ENCODE peak calls at places on chromosome 22, in seven cellular contexts. M is iris pigment epithelial cell; E is fibroblast of pulmonary artery; A is lower lobe of right lung; Y is lung microvascular endothelial cell; D is stimulated activated CD4-positive, alpha-beta T cell treated with anti-CD3 and anti-CD28 coated beads, Interleukin-15, amount 100 ng/mL, for 1 hour; S is epithelial cell of proximal tubule. U is an unnamed sample.

GRCh38 chr22:43275545-43275981 is 67.6 kb downstream of the SCUBE1 start:
- DNase-seq in S (no peak), D (no peak), A (no peak), E (peak; percentile 72), Y (peak; percentile 81), M (peak; percentile 11), U (no peak)

GRCh38 chr22:28171135-28171534 is 252.1 kb upstream of the PITPNB start:
- DNase-seq in Y (peak; percentile 5), E (peak; percentile 69), D (no peak), M (peak; percentile 12), S (peak; percentile 41), A (no peak), U (no peak)

GRCh38 chr22:50218996-50219727 is 18.4 kb downstream of the SELENOO start:
- DNase-seq in Y (peak; percentile 63), M (peak; percentile 80), A (peak; percentile 90), D (no peak), E (peak; percentile 82), S (no peak), U (peak; percentile 88)

GRCh38 chr22:25030636-25031035 is 78.1 kb downstream of the KIAA1671 start:
- DNase-seq in S (no peak), E (no peak), Y (peak; percentile 23), D (no peak), A (no peak), M (no peak), U (peak; percentile 45)

GRCh38 chr22:20299736-20300136 is 20.1 kb downstream of the DGCR6L start:
- DNase-seq in E (peak; percentile 37), D (no peak), M (peak; percentile 34), S (no peak), Y (peak; percentile 48), A (peak; percentile 68), U (no peak)

GRCh38 chr22:49667236-49667635 is 160.4 kb downstream of the BRD1 start:
- DNase-seq in Y (peak; percentile 58), D (no peak), S (no peak), E (no peak), A (peak; percentile 60), M (no peak), U (no peak)

GRCh38 chr22:33357894-33358440 is 299.8 kb upstream of the SYN3 start:
- DNase-seq in A (no peak), E (no peak), D (no peak), M (no peak), S (no peak), Y (no peak), U (no peak)

GRCh38 chr22:35839811-35840739 is 122.4 kb downstream of the APOL5 start:
- DNase-seq in D (no peak), Y (peak; percentile 98), S (no peak), A (peak; percentile 84), E (peak; percentile 98), M (peak; percentile 98), U (peak; percentile 95)

GRCh38 chr22:41563051-41563711 is 2.4 kb downstream of the CSDC2 start:
- DNase-seq in D (no peak), E (peak; percentile 70), M (peak; percentile 78), S (no peak), Y (peak; percentile 57), A (no peak), U (peak; percentile 76)

GRCh38 chr22:30511903-30512302 is 6.4 kb upstream of the SEC14L4 start:
- DNase-seq in A (no peak), S (no peak), Y (no peak), M (no peak), E (no peak), D (no peak), U (no peak)

GRCh38 chr22:50118557-50119168 is 28.9 kb downstream of the MOV10L1 start:
- DNase-seq in E (peak; percentile 100), S (peak; percentile 18), M (peak; percentile 99), D (no peak), A (no peak), Y (peak; percentile 99), U (peak; percentile 69)

GRCh38 chr22:46549565-46549840 is 12.1 kb upstream of the CELSR1 start:
- DNase-seq in S (no peak), D (no peak), A (peak; percentile 6), M (no peak), E (no peak), Y (no peak), U (no peak)

GRCh38 chr22:38038426-38038825 is 18.8 kb upstream of the PICK1 start:
- DNase-seq in S (no peak), M (no peak), E (no peak), A (no peak), Y (no peak), D (no peak), U (no peak)

GRCh38 chr22:44455963-44456358 is 42.1 kb downstream of the RTL6 start:
- DNase-seq in E (no peak), M (no peak), A (no peak), D (no peak), Y (no peak), S (no peak), U (no peak)

GRCh38 chr22:37427711-37428635 is 694 bp upstream of the ELFN2 start:
- DNase-seq in S (no peak), D (no peak), E (no peak), M (no peak), Y (no peak), A (no peak), U (no peak)

GRCh38 chr22:19464546-19464945 is 14.4 kb downstream of the UFD1 start:
- DNase-seq in M (no peak), S (no peak), A (no peak), E (no peak), D (no peak), Y (no peak), U (no peak)

GRCh38 chr22:35629406-35630234 is 12.5 kb upstream of the MB start:
- DNase-seq in E (peak; percentile 97), D (no peak), S (peak; percentile 94), Y (peak; percentile 92), M (peak; percentile 98), A (peak; percentile 63), U (peak; percentile 97)

GRCh38 chr22:39430576-39431150 is 26.1 kb upstream of the MGAT3 start:
- DNase-seq in Y (no peak), A (no peak), S (no peak), E (no peak), M (no peak), D (no peak), U (no peak)